ENCODE peak calls at places on chromosomes 2 and 18, in five cellular contexts. One of them, this sample, is unnamed.

GRCh38 chr2:60429681-60430080 is 123.8 kb downstream of the BCL11A start:
- DNase-seq in PC-9: no peak
- DNase-seq in posterior vena cava: no peak
- DNase-seq in HEK293T: peak; percentile 27
- DNase-seq in COLO829: no peak
- DNase-seq in this sample: no peak

GRCh38 chr2:207617011-207617671 is 8.1 kb downstream of the METTL21A start:
- DNase-seq in PC-9: peak; percentile 21
- DNase-seq in posterior vena cava: no peak
- DNase-seq in HEK293T: no peak
- DNase-seq in COLO829: no peak
- DNase-seq in this sample: peak; percentile 76

GRCh38 chr18:9053814-9054213 is 48.7 kb upstream of the NDUFV2 start:
- DNase-seq in PC-9: no peak
- DNase-seq in posterior vena cava: no peak
- DNase-seq in HEK293T: no peak
- DNase-seq in COLO829: no peak
- DNase-seq in this sample: no peak

GRCh38 chr18:79914614-79915160 is 36.8 kb downstream of the SLC66A2 start:
- DNase-seq in PC-9: no peak
- DNase-seq in posterior vena cava: no peak
- DNase-seq in HEK293T: no peak
- DNase-seq in COLO829: no peak
- DNase-seq in this sample: no peak

GRCh38 chr2:16665746-16666452 is at the start of gene CYRIA:
- DNase-seq in PC-9: peak; percentile 50
- DNase-seq in posterior vena cava: peak; percentile 89
- DNase-seq in HEK293T: peak; percentile 57
- DNase-seq in COLO829: no peak
- DNase-seq in this sample: no peak

GRCh38 chr2:235678712-235679111 is 184.9 kb downstream of the AGAP1 start:
- DNase-seq in PC-9: no peak
- DNase-seq in posterior vena cava: peak; percentile 54
- DNase-seq in HEK293T: no peak
- DNase-seq in COLO829: no peak
- DNase-seq in this sample: no peak

GRCh38 chr2:43276517-43276931 is 50.1 kb upstream of the ZFP36L2 start:
- DNase-seq in PC-9: peak; percentile 25
- DNase-seq in posterior vena cava: no peak
- DNase-seq in HEK293T: no peak
- DNase-seq in COLO829: no peak
- DNase-seq in this sample: no peak

GRCh38 chr2:1552611-1553010 is 139.3 kb downstream of the TPO start:
- DNase-seq in PC-9: no peak
- DNase-seq in posterior vena cava: peak; percentile 23
- DNase-seq in HEK293T: no peak
- DNase-seq in COLO829: no peak
- DNase-seq in this sample: no peak

GRCh38 chr2:214469728-214470127 is 58.9 kb downstream of the VWC2L start:
- DNase-seq in PC-9: no peak
- DNase-seq in posterior vena cava: no peak
- DNase-seq in HEK293T: no peak
- DNase-seq in COLO829: no peak
- DNase-seq in this sample: no peak

GRCh38 chr2:136444323-136444722 is 321.0 kb upstream of the THSD7B start:
- DNase-seq in PC-9: no peak
- DNase-seq in posterior vena cava: no peak
- DNase-seq in HEK293T: no peak
- DNase-seq in COLO829: no peak
- DNase-seq in this sample: no peak

This sample was measured in hepatic stellate cell.